ENCODE peak calls at places on chromosomes 5 and 9, in nine cellular contexts. P is aorta, E is heart right ventricle, N is HEK293T, X is mucosa of gallbladder, I is psoas muscle, S is activated T-cell treated with anti-CD3 and anti-CD28 coated beads for 1 hour, J is fibroblast of lung, Y is WTC11. L is an unnamed sample.

GRCh38 chr9:83932001-83932400 is 10.8 kb upstream of the KIF27 start:
- DNase-seq in S (no peak), P (no peak), J (no peak), N (no peak), E (no peak), X (no peak), I (no peak), Y (no peak), L (no peak)

GRCh38 chr5:81247441-81247972 is 14.4 kb downstream of the CKMT2 start:
- DNase-seq in Y (no peak), I (no peak), X (no peak), P (no peak), S (no peak), J (peak), N (no peak), E (no peak), L (peak)

GRCh38 chr5:150106669-150107068 is 20.3 kb upstream of the CSF1R start:
- DNase-seq in J (no peak), Y (no peak), E (no peak), S (no peak), N (no peak), X (peak), I (no peak), P (no peak), L (no peak)

GRCh38 chr9:8534828-8535227 is 735.2 kb upstream of the DMAC1 start:
- DNase-seq in E (no peak), N (no peak), X (no peak), Y (no peak), J (no peak), I (no peak), S (no peak), P (no peak), L (no peak)

GRCh38 chr9:97510797-97511761 is 9.6 kb downstream of the TMOD1 start:
- DNase-seq in E (no peak), I (peak), Y (no peak), S (no peak), P (no peak), N (no peak), J (peak), X (no peak), L (no peak)

GRCh38 chr5:178153530-178154340 is at the start of gene NHP2:
- DNase-seq in E (peak), I (peak), X (peak), P (peak), Y (peak), N (peak), S (peak), J (peak), L (peak)

GRCh38 chr9:91711755-91712591 is 238.1 kb downstream of the ROR2 start:
- DNase-seq in N (no peak), J (no peak), E (no peak), Y (no peak), P (no peak), S (peak), X (no peak), I (no peak), L (no peak)

GRCh38 chr5:54936201-54936600 is 49.2 kb downstream of the ESM1 start:
- DNase-seq in X (no peak), P (no peak), S (no peak), E (no peak), J (no peak), I (no peak), N (no peak), Y (no peak), L (no peak)

GRCh38 chr5:138149530-138149929 is 10.3 kb upstream of the NME5 start:
- DNase-seq in Y (no peak), S (no peak), X (no peak), I (no peak), P (no peak), J (peak), E (no peak), N (peak), L (no peak)

GRCh38 chr9:38137342-38137741 is 68.3 kb upstream of the SHB start:
- DNase-seq in J (no peak), Y (no peak), N (no peak), S (no peak), P (no peak), X (no peak), I (no peak), E (no peak), L (no peak)

GRCh38 chr5:175683921-175684320 is 26.1 kb downstream of the HRH2 start:
- DNase-seq in J (no peak), Y (no peak), S (no peak), N (no peak), I (no peak), E (no peak), P (peak), X (no peak), L (no peak)

GRCh38 chr9:127928232-127929043 is 2.1 kb downstream of the PIP5KL1 start:
- DNase-seq in I (no peak), N (no peak), S (no peak), J (no peak), Y (no peak), E (no peak), X (no peak), P (no peak), L (no peak)

GRCh38 chr9:74478606-74479005 is 18.5 kb upstream of the RORB start:
- DNase-seq in X (no peak), S (no peak), N (no peak), P (no peak), I (no peak), Y (no peak), J (no peak), E (no peak), L (no peak)

GRCh38 chr9:115369322-115369957 is 251.5 kb upstream of the TNC start:
- DNase-seq in P (no peak), I (no peak), Y (no peak), N (no peak), E (peak), X (no peak), J (peak), S (no peak), L (no peak)

GRCh38 chr5:88952344-88952743 is 69.4 kb upstream of the MEF2C start:
- DNase-seq in J (peak), Y (no peak), I (no peak), X (no peak), E (no peak), P (no peak), N (peak), S (no peak), L (peak)

GRCh38 chr9:115162946-115163345 is 45.0 kb upstream of the TNC start:
- DNase-seq in Y (no peak), P (no peak), X (no peak), J (peak), N (no peak), S (no peak), E (no peak), I (no peak), L (no peak)

GRCh38 chr9:136520053-136520540 is 25.8 kb downstream of the NOTCH1 start:
- DNase-seq in X (peak), J (no peak), I (no peak), S (no peak), P (no peak), Y (no peak), E (no peak), N (no peak), L (no peak)

GRCh38 chr5:14204785-14205321 is 61.7 kb downstream of the TRIO start:
- DNase-seq in P (no peak), I (peak), X (peak), E (peak), S (no peak), N (no peak), Y (no peak), J (peak), L (no peak)

GRCh38 chr5:26894719-26895263 is 143.6 kb downstream of the CDH9 start:
- DNase-seq in S (no peak), X (no peak), N (no peak), E (no peak), J (no peak), Y (no peak), P (no peak), I (no peak), L (no peak)

GRCh38 chr5:66467564-66467963 is 128.6 kb upstream of the MAST4 start:
- DNase-seq in I (no peak), P (no peak), Y (no peak), N (no peak), X (no peak), E (no peak), J (no peak), S (no peak), L (no peak)

GRCh38 chr5:176620333-176620981 is 9.9 kb downstream of the SNCB start:
- DNase-seq in Y (peak), N (no peak), X (no peak), I (peak), J (peak), E (no peak), P (no peak), S (no peak), L (no peak)

GRCh38 chr9:136258299-136258625 is 12.7 kb upstream of the QSOX2 start:
- DNase-seq in N (no peak), Y (no peak), X (no peak), I (no peak), J (no peak), S (no peak), P (no peak), E (no peak), L (no peak)

GRCh38 chr5:110058175-110058574 is 368.4 kb downstream of the MAN2A1 start:
- DNase-seq in Y (no peak), P (no peak), S (no peak), E (no peak), X (peak), I (no peak), J (no peak), N (no peak), L (no peak)

GRCh38 chr5:43514471-43514815 is 505 bp downstream of the C5orf34 start:
- DNase-seq in E (no peak), I (no peak), S (peak), P (no peak), J (peak), N (peak), Y (no peak), X (no peak), L (no peak)

GRCh38 chr9:134163374-134164196 is 779 bp downstream of the RNU6ATAC start:
- DNase-seq in N (peak), X (peak), Y (peak), J (peak), E (peak), I (peak), S (peak), P (peak), L (no peak)

GRCh38 chr5:132472431-132472830 is 18.1 kb downstream of the IRF1 start:
- DNase-seq in J (no peak), P (no peak), X (no peak), Y (no peak), N (no peak), S (no peak), I (no peak), E (no peak), L (no peak)

GRCh38 chr9:111731916-111732315 is 62.8 kb downstream of the SHOC1 start:
- DNase-seq in Y (no peak), J (peak), X (no peak), I (no peak), E (no peak), P (no peak), N (no peak), S (no peak), L (no peak)

GRCh38 chr9:90961375-90961774 is 159.8 kb downstream of the SYK start:
- DNase-seq in S (no peak), E (peak), P (no peak), Y (no peak), J (no peak), X (no peak), I (no peak), N (no peak), L (no peak)

GRCh38 chr5:144369001-144369400 is 198.3 kb downstream of the KCTD16 start:
- DNase-seq in N (no peak), E (no peak), Y (no peak), J (no peak), X (no peak), S (no peak), P (no peak), I (no peak), L (no peak)

GRCh38 chr5:35920890-35921289 is 17.5 kb downstream of the CAPSL start:
- DNase-seq in J (no peak), E (no peak), S (no peak), I (no peak), X (no peak), N (peak), P (no peak), Y (peak), L (no peak)

GRCh38 chr5:154467655-154468354 is 10.2 kb downstream of the HAND1 start:
- DNase-seq in S (peak), N (peak), Y (peak), J (peak), X (peak), I (peak), E (peak), P (peak), L (peak)

GRCh38 chr5:96868603-96869371 is 7.5 kb upstream of the ERAP2 start:
- DNase-seq in J (peak), I (no peak), N (peak), E (no peak), Y (no peak), P (no peak), S (no peak), X (no peak), L (peak)

L was measured in HCT116.